ENCODE peak calls at places on chromosomes 13 and 19, in ten cellular contexts. Z is activated T-helper 1 cell treated with Interleukin-2 at 50 U/mL for 16 hours; D is tibial nerve; A is ovary; E is astrocyte of the spinal cord; W is left colon; I is fibroblast of pulmonary artery; T is mucosa of gallbladder; L is globus pallidus; F is activated CD8-positive, alpha-beta memory T cell treated with anti-CD3 and anti-CD28 coated beads for 48 hours. O is an unnamed sample.

GRCh38 chr19:34273121-34273845 is 18.9 kb downstream of the GARRE1 start:
- DNase-seq in Z (no peak), D (no peak), A (no peak), E (no peak), W (no peak), I (no peak), T (no peak), L (no peak), F (no peak), O (no peak)

GRCh38 chr19:5232798-5233505 is 107.7 kb downstream of the PTPRS start:
- DNase-seq in Z (no peak), D (no peak), A (no peak), E (no peak), W (no peak), I (no peak), T (no peak), L (no peak), F (no peak), O (no peak)

GRCh38 chr19:49061445-49061844 is 3.2 kb downstream of the NTF4 start:
- DNase-seq in Z (no peak), D (no peak), A (no peak), E (no peak), W (no peak), I (no peak), T (no peak), L (no peak), F (no peak), O (peak)

GRCh38 chr13:93398167-93398566 is 171.6 kb downstream of the GPC6 start:
- DNase-seq in Z (no peak), D (no peak), A (no peak), E (no peak), W (no peak), I (no peak), T (no peak), L (no peak), F (no peak), O (no peak)

GRCh38 chr13:36919206-36919832 is 719 bp downstream of the SMAD9 start:
- DNase-seq in Z (no peak), D (peak), A (peak), E (no peak), W (no peak), I (peak), T (no peak), L (no peak), F (no peak), O (peak)

GRCh38 chr13:78323848-78324247 is 279.5 kb downstream of the POU4F1 start:
- DNase-seq in Z (no peak), D (no peak), A (no peak), E (no peak), W (no peak), I (peak), T (no peak), L (no peak), F (no peak), O (no peak)

GRCh38 chr19:38734426-38735256 is 9.6 kb downstream of the CAPN12 start:
- DNase-seq in Z (no peak), D (no peak), A (no peak), E (peak), W (peak), I (no peak), T (no peak), L (no peak), F (no peak), O (peak)

GRCh38 chr13:93505104-93505952 is 278.7 kb downstream of the GPC6 start:
- DNase-seq in Z (no peak), D (no peak), A (no peak), E (peak), W (no peak), I (peak), T (no peak), L (no peak), F (no peak), O (no peak)

GRCh38 chr19:3392480-3392879 is 26.1 kb downstream of the NFIC start:
- DNase-seq in Z (no peak), D (no peak), A (no peak), E (no peak), W (no peak), I (no peak), T (no peak), L (no peak), F (no peak), O (no peak)

GRCh38 chr13:50400035-50400726 is 384.9 kb downstream of the KCNRG start:
- DNase-seq in Z (no peak), D (no peak), A (no peak), E (no peak), W (no peak), I (peak), T (no peak), L (peak), F (no peak), O (no peak)

GRCh38 chr19:38781058-38781457 is 7.7 kb upstream of the LGALS7 start:
- DNase-seq in Z (no peak), D (no peak), A (no peak), E (no peak), W (no peak), I (no peak), T (no peak), L (no peak), F (no peak), O (peak)

GRCh38 chr13:30872195-30872594 is 33.9 kb upstream of the MEDAG start:
- DNase-seq in Z (no peak), D (no peak), A (no peak), E (no peak), W (no peak), I (no peak), T (no peak), L (no peak), F (no peak), O (no peak)

GRCh38 chr13:27064252-27064995 is 107.2 kb downstream of the USP12 start:
- DNase-seq in Z (no peak), D (no peak), A (no peak), E (no peak), W (no peak), I (no peak), T (no peak), L (no peak), F (no peak), O (no peak)